ENCODE peak calls at places on chromosomes 2 and 18, in five cellular contexts. Q, K, U, D and H are unnamed samples.

GRCh38 chr2:121965666-121966065 is 210.2 kb downstream of the TSN start:
- DNase-seq in Q (no peak), K (no peak), U (no peak), D (no peak), H (no peak)

GRCh38 chr2:240524963-240525718 is 32.6 kb downstream of the ANKMY1 start:
- DNase-seq in Q (no peak), K (no peak), U (no peak), D (no peak), H (no peak)

GRCh38 chr2:26414291-26414690 is 12.6 kb downstream of the DRC1 start:
- DNase-seq in Q (no peak), K (no peak), U (no peak), D (peak; percentile 21), H (no peak)

GRCh38 chr18:26722582-26722931 is 142.9 kb downstream of the AQP4 start:
- DNase-seq in Q (no peak), K (no peak), U (no peak), D (no peak), H (no peak)

GRCh38 chr2:205768341-205768740 is 86.0 kb downstream of the NRP2 start:
- DNase-seq in Q (no peak), K (no peak), U (no peak), D (peak; percentile 15), H (no peak)

GRCh38 chr2:101688266-101688665 is 9.2 kb upstream of the MAP4K4 start:
- DNase-seq in Q (no peak), K (no peak), U (no peak), D (peak; percentile 50), H (no peak)

GRCh38 chr2:236644502-236644911 is 74.9 kb downstream of the ACKR3 start:
- DNase-seq in Q (no peak), K (no peak), U (no peak), D (no peak), H (peak; percentile 25)

GRCh38 chr2:85712849-85713612 is 18.9 kb downstream of the GNLY start:
- DNase-seq in Q (no peak), K (peak; percentile 86), U (no peak), D (peak; percentile 81), H (no peak)

GRCh38 chr18:61528961-61529360 is 195.7 kb downstream of the CDH20 start:
- DNase-seq in Q (no peak), K (no peak), U (no peak), D (no peak), H (no peak)

GRCh38 chr2:203789613-203790012 is 78.0 kb upstream of the CTLA4 start:
- DNase-seq in Q (no peak), K (no peak), U (no peak), D (no peak), H (no peak)

GRCh38 chr2:1079873-1080799 is 129.5 kb downstream of the SNTG2 start:
- DNase-seq in Q (no peak), K (no peak), U (no peak), D (no peak), H (no peak)

GRCh38 chr18:44325903-44326650 is 354.6 kb upstream of the SETBP1 start:
- DNase-seq in Q (peak; percentile 49), K (peak; percentile 86), U (peak; percentile 3), D (peak; percentile 61), H (peak; percentile 64)

GRCh38 chr2:223933098-223933800 is 11.9 kb downstream of the WDFY1 start:
- DNase-seq in Q (no peak), K (no peak), U (no peak), D (no peak), H (no peak)

GRCh38 chr2:69087912-69088240 is 74.9 kb downstream of the ANTXR1 start:
- DNase-seq in Q (no peak), K (peak; percentile 73), U (no peak), D (peak; percentile 24), H (no peak)

GRCh38 chr2:230898016-230898415 is 27.0 kb downstream of the GPR55 start:
- DNase-seq in Q (no peak), K (no peak), U (no peak), D (no peak), H (no peak)

GRCh38 chr2:191350826-191351225 is 105.6 kb downstream of the MYO1B start:
- DNase-seq in Q (no peak), K (no peak), U (no peak), D (peak; percentile 52), H (no peak)

GRCh38 chr2:8628179-8628869 is 53.5 kb upstream of the ID2 start:
- DNase-seq in Q (no peak), K (no peak), U (peak; percentile 40), D (peak; percentile 8), H (no peak)

GRCh38 chr2:174339971-174340399 is 5.2 kb downstream of the SP9 start:
- DNase-seq in Q (no peak), K (no peak), U (no peak), D (no peak), H (no peak)

GRCh38 chr2:47488870-47489584 is 86.1 kb downstream of the MSH2 start:
- DNase-seq in Q (peak; percentile 74), K (peak; percentile 86), U (no peak), D (peak; percentile 92), H (no peak)

GRCh38 chr2:152369176-152369860 is 34.3 kb downstream of the FMNL2 start:
- DNase-seq in Q (peak; percentile 70), K (peak; percentile 92), U (no peak), D (peak; percentile 91), H (no peak)

GRCh38 chr2:208781166-208781565 is 374.6 kb downstream of the PTH2R start:
- DNase-seq in Q (no peak), K (no peak), U (no peak), D (no peak), H (no peak)

DNA sequence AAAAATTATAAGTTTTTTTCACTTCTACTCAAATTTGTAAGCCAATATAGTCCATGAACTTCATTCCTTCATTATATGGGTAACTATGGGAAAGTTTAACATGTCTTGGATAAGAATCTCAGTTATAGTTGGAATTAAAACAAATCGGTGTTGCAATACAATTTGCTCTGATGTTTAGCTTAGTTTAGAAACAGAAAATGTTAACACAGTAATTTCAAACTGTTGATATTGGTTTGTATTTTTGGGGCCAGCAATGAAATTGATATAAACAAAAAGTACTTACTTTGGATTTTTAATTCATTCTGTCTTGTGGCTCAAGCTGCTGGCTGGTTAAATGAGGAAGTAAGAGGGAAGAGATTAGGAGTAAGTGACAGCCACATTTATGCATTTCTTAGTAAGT is 368.5 kb upstream of the NT5C1B start:
- DNase-seq in Q (no peak), K (peak; percentile 81), U (no peak), D (peak; percentile 72), H (no peak)
- TF ChIP-seq CTCF in Q (no peak), K (no peak), U (no peak), D (no peak), H (no peak)

DNA sequence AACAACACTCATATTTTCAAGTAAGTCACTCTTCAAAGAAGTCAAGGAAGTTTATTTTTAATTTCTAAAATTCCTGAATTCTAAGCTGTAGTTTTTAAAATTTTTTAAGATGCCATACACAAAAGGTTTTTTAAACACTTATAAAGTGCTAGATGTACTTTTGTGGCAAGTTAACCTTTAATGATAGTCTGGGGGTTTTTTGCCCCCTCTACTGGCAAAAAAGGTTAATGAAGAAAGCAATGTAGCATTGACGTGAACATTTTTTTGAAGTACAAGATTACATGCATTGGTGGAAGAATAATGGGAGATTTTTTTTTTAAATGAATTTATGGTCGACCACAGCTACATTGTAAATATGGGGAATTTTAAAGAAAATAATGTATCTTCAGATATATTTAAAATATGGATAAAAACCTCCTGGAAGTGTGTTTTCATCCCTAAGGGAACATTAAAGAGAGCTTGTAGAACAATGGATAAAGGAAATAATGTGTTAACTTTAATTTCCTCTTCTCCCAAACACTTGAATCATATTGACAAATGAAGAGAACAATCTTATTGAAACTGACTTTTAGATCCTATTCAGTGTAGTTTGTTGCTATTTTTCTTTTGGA is 12.6 kb downstream of the ITPRID2 start:
- DNase-seq in Q (peak; percentile 45), K (peak; percentile 67), U (peak; percentile 38), D (peak; percentile 50), H (peak; percentile 6)
- TF ChIP-seq CTCF in Q (peak; percentile 51), K (peak; percentile 54), U (peak; percentile 78), D (peak; percentile 64), H (peak; percentile 67)

DNA sequence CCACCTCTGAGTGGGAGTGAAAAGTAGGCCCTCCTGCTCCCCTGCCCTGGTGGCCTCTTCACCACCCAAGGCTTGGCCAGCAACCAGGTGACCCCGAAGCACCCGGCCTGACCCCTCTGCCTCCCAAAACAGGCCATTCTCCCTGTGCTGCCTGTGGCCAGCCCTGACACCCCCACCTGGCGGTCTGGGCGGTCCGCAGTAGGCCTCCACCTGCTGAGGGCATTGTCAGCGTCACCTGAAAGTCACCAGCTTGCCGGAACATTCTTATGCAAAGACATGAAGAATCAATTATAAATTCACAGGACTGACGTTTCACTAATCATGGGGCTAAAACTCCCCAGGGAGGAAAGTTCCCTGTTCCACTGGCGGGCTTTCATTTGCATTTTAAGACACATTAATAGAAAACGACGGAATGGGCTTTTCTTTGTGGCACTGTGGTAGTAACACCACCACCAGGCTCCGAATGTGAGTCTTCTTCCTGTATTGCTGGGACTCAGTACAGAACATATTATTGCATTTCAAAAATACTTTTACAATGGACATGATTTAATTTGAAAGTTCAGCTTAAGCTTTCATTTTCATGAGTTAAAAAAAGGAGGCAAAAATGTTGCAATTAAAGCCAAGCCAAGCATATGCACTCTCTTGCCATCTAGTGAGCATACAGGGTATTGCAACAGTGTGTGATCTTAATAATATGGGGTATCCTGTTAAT is 57.4 kb downstream of the ADI1 start:
- DNase-seq in Q (peak; percentile 55), K (peak; percentile 78), U (peak; percentile 71), D (peak; percentile 65), H (peak; percentile 58)
- TF ChIP-seq CTCF in Q (peak; percentile 85), K (peak; percentile 97), U (peak; percentile 88), D (peak; percentile 88), H (peak; percentile 92)

GRCh38 chr2:60334610-60335009 is 218.8 kb downstream of the BCL11A start:
- DNase-seq in Q (no peak), K (no peak), U (no peak), D (no peak), H (no peak)

GRCh38 chr2:60339286-60339685 is 214.2 kb downstream of the BCL11A start:
- DNase-seq in Q (no peak), K (no peak), U (no peak), D (no peak), H (no peak)

GRCh38 chr2:60337142-60337497 is 216.3 kb downstream of the BCL11A start:
- DNase-seq in Q (no peak), K (no peak), U (no peak), D (no peak), H (no peak)

GRCh38 chr2:60335533-60336237 is 217.8 kb downstream of the BCL11A start:
- DNase-seq in Q (no peak), K (no peak), U (no peak), D (no peak), H (no peak)

DNA sequence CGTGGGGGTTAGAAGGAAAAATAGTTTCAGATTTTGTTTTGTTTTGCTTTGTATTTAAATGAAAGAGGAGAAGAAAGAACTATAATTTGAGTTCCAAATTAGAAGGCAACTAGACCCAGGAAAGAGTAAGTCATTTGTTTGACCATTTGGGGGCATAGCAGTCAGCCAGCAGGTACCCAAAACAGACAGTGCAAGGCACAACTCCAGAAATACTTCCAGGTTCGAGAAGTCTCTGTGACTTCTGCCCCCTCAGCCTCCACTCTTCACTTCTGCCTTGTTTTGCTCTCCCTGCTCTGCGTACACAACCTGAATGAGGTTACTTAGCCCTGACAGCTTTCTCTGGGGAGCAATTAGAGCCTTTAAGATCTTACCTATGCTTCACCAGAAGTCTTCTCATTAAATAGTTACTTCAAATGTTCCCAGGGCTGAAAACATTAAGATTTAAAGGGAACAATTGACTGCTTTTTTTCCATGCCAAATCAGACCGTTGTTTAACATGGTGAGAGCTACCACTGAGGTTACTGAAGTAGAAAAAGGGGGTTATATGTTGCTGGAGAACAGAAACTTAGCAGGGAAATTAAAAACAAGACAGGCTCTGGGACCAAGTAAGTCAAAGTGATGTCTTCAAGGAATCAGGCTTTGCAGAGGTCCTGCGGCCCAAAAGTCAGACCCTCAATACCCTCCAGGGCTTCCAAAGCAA is 216.9 kb downstream of the BCL11A start:
- DNase-seq in Q (no peak), K (no peak), U (no peak), D (no peak), H (no peak)
- TF ChIP-seq CTCF in Q (no peak), K (no peak), U (no peak), D (no peak), H (no peak)

GRCh38 chr2:226705133-226705886 is 94.3 kb downstream of the IRS1 start:
- DNase-seq in Q (no peak), K (no peak), U (no peak), D (no peak), H (no peak)
- TF ChIP-seq CTCF in Q (no peak), K (no peak), U (no peak), D (no peak), H (no peak)